ENCODE peak calls at places on chromosome 1, in four cellular contexts. One of them, this sample, is unnamed.

GRCh38 chr1:223331929-223332328 is 32.0 kb downstream of the SUSD4 start:
- DNase-seq in WTC11: no peak
- DNase-seq in GM12878: no peak
- DNase-seq in K562: no peak
- DNase-seq in this sample: no peak

GRCh38 chr1:160096491-160097116 is 1.8 kb downstream of the IGSF8 start:
- DNase-seq in WTC11: no peak
- DNase-seq in GM12878: no peak
- DNase-seq in K562: no peak
- DNase-seq in this sample: no peak

GRCh38 chr1:118142546-118142945 is 42.5 kb downstream of the SPAG17 start:
- DNase-seq in WTC11: no peak
- DNase-seq in GM12878: no peak
- DNase-seq in K562: no peak
- DNase-seq in this sample: no peak

GRCh38 chr1:6471086-6471841 is 5.3 kb upstream of the TNFRSF25 start:
- DNase-seq in WTC11: peak
- DNase-seq in GM12878: no peak
- DNase-seq in K562: peak
- DNase-seq in this sample: no peak

GRCh38 chr1:170168263-170168662 is 22.5 kb downstream of the NTMT2 start:
- DNase-seq in WTC11: no peak
- DNase-seq in GM12878: no peak
- DNase-seq in K562: no peak
- DNase-seq in this sample: no peak

GRCh38 chr1:223670458-223671159 is 5.1 kb upstream of the CAPN8 start:
- DNase-seq in WTC11: peak
- DNase-seq in GM12878: no peak
- DNase-seq in K562: peak
- DNase-seq in this sample: peak

GRCh38 chr1:68269637-68270430 is 37.5 kb upstream of the WLS start:
- DNase-seq in WTC11: no peak
- DNase-seq in GM12878: no peak
- DNase-seq in K562: no peak
- DNase-seq in this sample: no peak

GRCh38 chr1:182206628-182207239 is 145.2 kb upstream of the ZNF648 start:
- DNase-seq in WTC11: no peak
- DNase-seq in GM12878: no peak
- DNase-seq in K562: no peak
- DNase-seq in this sample: no peak

GRCh38 chr1:110475358-110476027 is 24.5 kb downstream of the PROK1 start:
- DNase-seq in WTC11: no peak
- DNase-seq in GM12878: no peak
- DNase-seq in K562: peak
- DNase-seq in this sample: no peak

GRCh38 chr1:32967863-32968571 is 3.4 kb upstream of the RNF19B start:
- DNase-seq in WTC11: no peak
- DNase-seq in GM12878: no peak
- DNase-seq in K562: no peak
- DNase-seq in this sample: no peak

GRCh38 chr1:206680279-206680678 is 4.4 kb upstream of the MAPKAPK2 start:
- DNase-seq in WTC11: no peak
- DNase-seq in GM12878: no peak
- DNase-seq in K562: no peak
- DNase-seq in this sample: no peak

GRCh38 chr1:53462769-53463501 is 3.7 kb downstream of the DMRTB1 start:
- DNase-seq in WTC11: no peak
- DNase-seq in GM12878: no peak
- DNase-seq in K562: no peak
- DNase-seq in this sample: no peak

GRCh38 chr1:173241528-173242347 is 34.6 kb upstream of the TNFSF4 start:
- DNase-seq in WTC11: no peak
- DNase-seq in GM12878: peak
- DNase-seq in K562: no peak
- DNase-seq in this sample: no peak
- TF ChIP-seq TCF7 in WTC11: no peak
- TF ChIP-seq TCF7 in GM12878: no peak
- TF ChIP-seq TCF7 in K562: no peak
- TF ChIP-seq TCF7 in this sample: no peak

DNA sequence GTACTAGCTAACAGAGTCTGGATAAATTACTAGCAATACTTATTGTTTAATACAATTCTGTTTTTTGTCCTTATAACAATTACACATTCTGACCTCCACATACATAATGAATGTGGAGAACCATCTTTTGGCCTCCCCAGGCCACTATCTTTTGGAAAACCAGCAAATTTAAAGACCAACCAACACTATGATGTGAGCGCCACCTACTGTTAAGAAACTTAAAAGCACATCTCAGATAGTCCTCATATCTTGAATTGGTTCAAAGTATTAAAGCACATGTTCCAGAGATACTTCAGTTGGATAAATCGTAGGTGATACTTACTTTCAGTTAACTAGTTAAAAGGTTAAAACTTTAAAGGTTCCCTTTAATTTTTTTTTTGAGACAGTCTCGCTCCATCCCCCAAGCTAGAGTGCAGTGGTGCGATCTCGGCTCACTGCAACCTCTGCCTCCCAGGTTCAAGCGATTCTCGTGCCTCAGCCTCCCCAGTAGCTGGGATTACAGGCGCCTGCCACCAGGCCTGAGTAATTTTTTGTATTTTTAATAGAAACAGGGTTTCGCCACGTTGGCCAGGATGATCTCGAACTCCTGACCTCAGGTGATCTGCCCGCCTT is 29.3 kb upstream of the USP1 start:
- DNase-seq in WTC11: no peak
- DNase-seq in GM12878: no peak
- DNase-seq in K562: peak
- DNase-seq in this sample: peak
- TF ChIP-seq TCF7 in WTC11: no peak
- TF ChIP-seq TCF7 in GM12878: no peak
- TF ChIP-seq TCF7 in K562: no peak
- TF ChIP-seq TCF7 in this sample: no peak

GRCh38 chr1:177511036-177511435 is 340.3 kb downstream of the BRINP2 start:
- DNase-seq in WTC11: no peak
- DNase-seq in GM12878: no peak
- DNase-seq in K562: no peak
- DNase-seq in this sample: no peak

DNA sequence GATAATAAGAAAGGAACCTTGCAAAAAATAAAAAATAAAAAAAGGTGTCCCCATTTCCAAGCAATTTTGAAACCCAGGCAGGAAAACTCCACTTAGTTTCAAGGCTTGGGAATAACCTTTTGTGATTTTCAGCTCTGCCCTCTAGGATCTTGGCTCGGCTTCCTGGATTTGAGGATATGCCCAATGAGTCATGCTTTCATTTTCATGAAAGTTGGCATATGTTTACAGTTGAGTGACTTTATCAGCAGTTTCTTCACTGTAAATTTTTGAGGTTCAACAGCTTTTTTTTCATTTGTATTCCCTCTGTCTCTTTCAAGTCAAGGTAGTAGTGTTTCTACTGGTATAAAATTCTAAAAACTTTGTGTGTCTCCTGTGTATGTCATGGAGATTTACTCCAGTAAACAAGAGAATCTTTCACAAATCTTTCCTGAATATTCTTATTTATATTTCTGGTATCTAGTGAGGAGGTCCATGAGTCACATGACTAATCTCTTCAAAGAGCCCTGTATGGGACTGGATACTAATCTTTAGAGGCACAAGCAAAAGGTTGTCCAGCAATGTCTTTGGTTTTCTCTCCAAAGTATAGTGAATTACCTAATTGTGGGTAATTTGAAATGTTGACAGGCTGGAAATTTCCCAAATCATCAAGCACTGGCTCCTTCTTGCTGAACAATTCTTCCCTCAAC is 335.3 kb downstream of the BRINP2 start:
- DNase-seq in WTC11: no peak
- DNase-seq in GM12878: no peak
- DNase-seq in K562: no peak
- DNase-seq in this sample: no peak
- TF ChIP-seq TCF7 in WTC11: no peak
- TF ChIP-seq TCF7 in GM12878: no peak
- TF ChIP-seq TCF7 in K562: no peak
- TF ChIP-seq TCF7 in this sample: no peak

GRCh38 chr1:180988221-180988826 is 34.3 kb downstream of the STX6 start:
- DNase-seq in WTC11: no peak
- DNase-seq in GM12878: no peak
- DNase-seq in K562: no peak
- DNase-seq in this sample: peak
- TF ChIP-seq TCF7 in WTC11: no peak
- TF ChIP-seq TCF7 in GM12878: no peak
- TF ChIP-seq TCF7 in K562: no peak
- TF ChIP-seq TCF7 in this sample: no peak

GRCh38 chr1:37533317-37534093 is 18.9 kb upstream of the MEAF6 start:
- DNase-seq in WTC11: no peak
- DNase-seq in GM12878: no peak
- DNase-seq in K562: no peak
- DNase-seq in this sample: no peak
- TF ChIP-seq TCF7 in WTC11: no peak
- TF ChIP-seq TCF7 in GM12878: no peak
- TF ChIP-seq TCF7 in K562: no peak
- TF ChIP-seq TCF7 in this sample: no peak